ENCODE peak calls at places on chromosomes 7 and 10, in six cellular contexts. C is neuronal stem cell, P is IMR-90, E is mesendoderm, Q is OCI-LY7, J is hepatocyte. Y is an unnamed sample.

GRCh38 chr7:104971290-104972071 is 42.5 kb upstream of the KMT2E start:
- DNase-seq in C (no peak), P (peak; percentile 60), E (no peak), Q (no peak), J (peak; percentile 33), Y (no peak)

GRCh38 chr7:152756126-152756525 is 3.4 kb upstream of the ACTR3B start:
- DNase-seq in C (no peak), P (peak; percentile 17), E (no peak), Q (no peak), J (no peak), Y (no peak)

GRCh38 chr10:44786451-44786850 is 124.7 kb upstream of the TMEM72 start:
- DNase-seq in C (no peak), P (peak; percentile 93), E (no peak), Q (no peak), J (peak; percentile 63), Y (no peak)

GRCh38 chr10:16686081-16686902 is 130.9 kb downstream of the RSU1 start:
- DNase-seq in C (no peak), P (no peak), E (no peak), Q (no peak), J (no peak), Y (no peak)

GRCh38 chr7:104790440-104790839 is 223.6 kb upstream of the KMT2E start:
- DNase-seq in C (no peak), P (no peak), E (no peak), Q (no peak), J (no peak), Y (no peak)

GRCh38 chr7:47601119-47601880 is 19.4 kb upstream of the TNS3 start:
- DNase-seq in C (no peak), P (peak; percentile 96), E (no peak), Q (peak; percentile 82), J (no peak), Y (no peak)

GRCh38 chr10:113126506-113127192 is 176.6 kb downstream of the TCF7L2 start:
- DNase-seq in C (peak; percentile 89), P (peak; percentile 76), E (peak; percentile 86), Q (no peak), J (peak; percentile 90), Y (peak; percentile 78)

GRCh38 chr7:88546808-88547207 is 212.7 kb upstream of the ZNF804B start:
- DNase-seq in C (no peak), P (no peak), E (peak; percentile 80), Q (peak; percentile 44), J (peak; percentile 15), Y (no peak)

GRCh38 chr7:123677316-123677715 is 21.6 kb downstream of the LMOD2 start:
- DNase-seq in C (no peak), P (no peak), E (no peak), Q (no peak), J (no peak), Y (no peak)

GRCh38 chr10:126969310-126969709 is 64.1 kb downstream of the DOCK1 start:
- DNase-seq in C (no peak), P (no peak), E (peak; percentile 83), Q (no peak), J (peak; percentile 31), Y (peak; percentile 24)

GRCh38 chr7:53035499-53036412 is at the start of gene POM121L12:
- DNase-seq in C (no peak), P (no peak), E (no peak), Q (no peak), J (no peak), Y (no peak)

GRCh38 chr10:130787821-130788220 is 523.7 kb downstream of the TCERG1L start:
- DNase-seq in C (no peak), P (no peak), E (no peak), Q (no peak), J (no peak), Y (no peak)

GRCh38 chr10:16853201-16853600 is 36.0 kb upstream of the RSU1 start:
- DNase-seq in C (no peak), P (peak; percentile 68), E (peak; percentile 28), Q (no peak), J (peak; percentile 21), Y (no peak)

GRCh38 chr10:75681334-75681733 is 249.9 kb downstream of the LRMDA start:
- DNase-seq in C (no peak), P (no peak), E (no peak), Q (no peak), J (no peak), Y (no peak)

GRCh38 chr7:96285579-96285978 is 36.3 kb downstream of the SLC25A13 start:
- DNase-seq in C (no peak), P (peak; percentile 37), E (no peak), Q (no peak), J (no peak), Y (no peak)

GRCh38 chr7:102404005-102404861 is 8.1 kb downstream of the PRKRIP1 start:
- DNase-seq in C (peak; percentile 23), P (peak; percentile 47), E (peak; percentile 86), Q (peak; percentile 89), J (peak; percentile 71), Y (peak; percentile 15)

GRCh38 chr10:43259248-43259980 is 7.5 kb downstream of the RASGEF1A start:
- DNase-seq in C (no peak), P (no peak), E (no peak), Q (no peak), J (no peak), Y (no peak)

GRCh38 chr10:43258922-43259247 is 8.0 kb downstream of the RASGEF1A start:
- DNase-seq in C (no peak), P (no peak), E (no peak), Q (no peak), J (no peak), Y (no peak)

GRCh38 chr10:43256531-43257209 is 10.2 kb downstream of the RASGEF1A start:
- DNase-seq in C (no peak), P (no peak), E (no peak), Q (no peak), J (no peak), Y (no peak)

GRCh38 chr10:43257210-43258031 is 9.4 kb downstream of the RASGEF1A start:
- DNase-seq in C (no peak), P (no peak), E (no peak), Q (no peak), J (peak; percentile 10), Y (no peak)

DNA sequence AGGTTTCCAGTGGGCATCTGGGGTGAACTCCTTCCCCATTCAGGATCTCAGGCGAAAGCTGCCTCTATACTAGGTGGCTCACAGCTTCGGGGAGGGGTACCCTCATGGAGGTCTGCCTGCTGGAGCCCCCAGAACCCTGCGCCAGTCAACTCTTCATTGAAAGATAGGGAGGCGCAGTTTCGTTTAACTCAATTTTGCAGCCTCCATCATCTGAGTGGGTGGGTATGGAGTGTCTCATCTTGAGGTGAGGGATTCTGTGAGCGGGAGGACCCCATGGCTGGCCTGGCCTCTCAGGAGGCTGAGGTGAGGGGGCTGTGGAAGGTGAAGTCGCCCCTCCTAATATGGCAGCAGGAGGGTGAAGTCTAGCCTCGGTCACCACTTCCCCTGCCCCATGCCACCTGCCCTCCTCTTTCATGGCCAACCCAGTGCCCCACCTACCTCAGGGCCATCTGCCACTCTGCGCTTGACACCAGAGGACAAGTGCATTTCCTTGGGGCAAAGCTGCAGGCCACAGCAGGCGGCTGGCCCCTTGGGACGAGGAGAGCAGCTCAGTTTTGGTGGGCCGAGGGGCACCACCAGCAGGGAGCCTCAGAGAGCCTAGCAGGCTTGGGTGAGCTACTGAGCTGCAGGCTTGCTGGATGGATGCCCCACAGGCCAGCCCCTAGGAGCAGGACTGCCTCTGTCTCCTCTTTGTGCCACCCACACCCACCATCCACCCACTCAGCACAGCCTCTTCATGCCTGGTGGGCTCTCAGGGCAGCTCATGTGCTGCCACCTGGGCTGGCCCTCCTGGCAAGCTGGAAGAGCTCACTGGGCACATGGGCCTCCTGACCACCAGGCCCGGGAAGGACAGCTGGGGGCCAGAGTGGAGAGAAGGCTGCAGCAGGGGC is 8.6 kb downstream of the RASGEF1A start:
- DNase-seq in C (no peak), P (no peak), E (no peak), Q (no peak), J (no peak), Y (no peak)
- H3K27ac ChIP-seq in C (no peak overlapping the region), P (no peak overlapping the region), E (no peak overlapping the region), Q (no peak overlapping the region), J (no peak overlapping the region), Y (no peak overlapping the region)

GRCh38 chr7:91266931-91267557 is 2.8 kb downstream of the FZD1 start:
- DNase-seq in C (no peak), P (no peak), E (no peak), Q (no peak), J (no peak), Y (peak; percentile 42)

GRCh38 chr7:91266067-91266930 is 2.1 kb downstream of the FZD1 start:
- DNase-seq in C (no peak), P (peak; percentile 47), E (no peak), Q (no peak), J (peak; percentile 32), Y (peak; percentile 76)

GRCh38 chr7:91265693-91266066 is 1.4 kb downstream of the FZD1 start:
- DNase-seq in C (no peak), P (no peak), E (no peak), Q (no peak), J (peak; percentile 16), Y (peak; percentile 42)

GRCh38 chr7:91267558-91267955 is 3.3 kb downstream of the FZD1 start:
- DNase-seq in C (no peak), P (peak; percentile 75), E (peak; percentile 51), Q (no peak), J (no peak), Y (peak; percentile 19)

DNA sequence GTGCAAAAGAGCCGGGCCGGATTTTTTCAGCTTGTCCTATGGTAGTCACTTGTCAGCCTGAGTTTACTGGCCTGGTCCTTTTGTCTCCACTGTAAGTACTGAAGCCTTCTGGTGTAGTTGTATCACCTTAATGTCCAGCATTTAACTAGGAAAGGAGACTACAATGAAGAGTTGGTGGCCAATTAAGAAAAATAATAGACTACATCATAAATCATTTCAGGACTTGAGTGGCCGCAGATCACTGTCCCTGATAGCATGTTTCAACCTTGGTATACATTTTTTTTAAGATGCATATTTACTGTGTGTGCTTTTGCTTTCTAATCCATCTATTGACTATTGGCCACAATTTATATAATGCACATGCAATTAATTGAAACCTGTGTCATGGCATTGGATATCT is 6.1 kb downstream of the FZD1 start:
- DNase-seq in C (no peak), P (no peak), E (no peak), Q (no peak), J (no peak), Y (peak; percentile 46)
- H3K27ac ChIP-seq in C (no peak overlapping the region), P (no peak overlapping the region), E (no peak overlapping the region), Q (no peak overlapping the region), J (no peak overlapping the region), Y (peak overlapping the region; percentile 13)

DNA sequence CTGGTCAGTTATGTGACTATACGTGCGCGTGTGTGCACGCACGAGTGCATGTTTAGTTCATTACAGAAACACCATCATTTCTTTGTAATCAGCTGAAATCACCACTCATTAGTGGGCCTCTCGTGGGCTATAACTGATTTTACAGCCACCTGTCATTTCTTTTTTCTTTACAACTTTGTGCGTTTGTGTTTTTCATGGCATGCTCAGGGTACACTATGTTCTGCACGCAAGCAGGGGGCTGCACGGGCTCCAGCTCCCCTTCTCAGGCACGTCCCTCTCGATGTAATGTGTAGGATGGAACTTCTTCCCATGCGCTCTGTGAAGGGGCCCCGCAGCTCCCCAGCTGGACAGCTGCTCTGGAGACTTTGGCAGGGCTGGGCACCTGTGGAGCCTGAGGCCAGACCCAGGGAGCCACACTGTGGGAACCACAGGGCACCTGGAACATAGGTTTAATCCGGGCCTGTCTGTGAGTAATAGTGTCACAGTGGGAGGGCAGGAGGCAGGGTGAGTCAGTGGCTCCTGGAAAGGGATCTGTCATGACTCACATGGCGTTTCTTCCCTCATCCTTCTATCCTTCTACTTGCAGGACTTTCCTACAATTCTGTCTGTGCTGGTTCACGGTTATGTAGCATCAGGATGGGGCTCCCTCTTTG is 4.9 kb downstream of the GCK start:
- DNase-seq in C (no peak), P (peak; percentile 89), E (peak; percentile 79), Q (no peak), J (peak; percentile 74), Y (no peak)
- H3K27ac ChIP-seq in C (no peak overlapping the region), P (no peak overlapping the region), E (no peak overlapping the region), Q (no peak overlapping the region), J (peak overlapping the region; percentile 64), Y (no peak overlapping the region)

GRCh38 chr7:99390941-99391602 is 16.5 kb downstream of the ARPC1B start:
- DNase-seq in C (no peak), P (no peak), E (no peak), Q (no peak), J (no peak), Y (no peak)
- H3K27ac ChIP-seq in C (no peak overlapping the region), P (no peak overlapping the region), E (no peak overlapping the region), Q (no peak overlapping the region), J (no peak overlapping the region), Y (no peak overlapping the region)

Y was measured in thyroid gland.